ENCODE peak calls at places on chromosomes 1 and 21, in ten cellular contexts. H is neural crest cell; D is RWPE1; B is spleen; I is thoracic aorta; E is CD8-positive, alpha-beta T cell; C is Peyer's patch; U is foreskin fibroblast; R is mammary epithelial cell; O is type B pancreatic cell. Y is an unnamed sample.

GRCh38 chr1:39269791-39270342 is 65.4 kb downstream of the MACF1 start:
- DNase-seq in H (no peak), R (peak), E (no peak), I (no peak), D (no peak), U (peak), B (no peak), C (no peak), O (no peak), Y (peak)

GRCh38 chr1:3459051-3459908 is 4.8 kb downstream of the ARHGEF16 start:
- DNase-seq in D (no peak), I (no peak), H (no peak), E (no peak), C (peak), R (no peak), U (no peak), O (no peak), B (no peak), Y (no peak)

GRCh38 chr1:32817815-32818786 is 648 bp downstream of the S100PBP start:
- DNase-seq in R (peak), O (peak), U (peak), B (no peak), H (peak), I (peak), C (peak), E (no peak), D (peak), Y (peak)

GRCh38 chr1:100750002-100750885 is 30.7 kb downstream of the VCAM1 start:
- DNase-seq in B (no peak), U (no peak), I (no peak), O (no peak), D (no peak), R (no peak), H (no peak), E (no peak), C (no peak), Y (no peak)

GRCh38 chr1:7810395-7810794 is 26.3 kb downstream of the PER3 start:
- DNase-seq in H (no peak), O (no peak), D (peak), I (no peak), C (no peak), B (no peak), E (no peak), R (peak), U (peak), Y (peak)

GRCh38 chr1:203342192-203342940 is 8.6 kb downstream of the FMOD start:
- DNase-seq in U (peak), H (peak), E (no peak), D (peak), R (peak), O (no peak), I (no peak), C (no peak), B (no peak), Y (peak)

GRCh38 chr1:229769006-229769405 is 143.0 kb downstream of the URB2 start:
- DNase-seq in U (no peak), C (no peak), R (no peak), I (no peak), B (no peak), D (no peak), E (no peak), O (no peak), H (no peak), Y (no peak)

GRCh38 chr21:24272527-24272938 is 1334.7 kb downstream of the MRPL39 start:
- DNase-seq in D (no peak), C (no peak), R (no peak), H (no peak), O (no peak), E (no peak), B (no peak), U (no peak), I (no peak), Y (no peak)

GRCh38 chr1:85317580-85317979 is 41.1 kb upstream of the BCL10 start:
- DNase-seq in E (no peak), U (peak), R (no peak), C (no peak), I (no peak), D (no peak), H (no peak), B (no peak), O (no peak), Y (no peak)

GRCh38 chr1:202586018-202586821 is 124.0 kb downstream of the SYT2 start:
- DNase-seq in B (peak), E (no peak), O (no peak), D (no peak), R (peak), H (no peak), C (no peak), I (no peak), U (peak), Y (peak)

GRCh38 chr1:160623860-160624259 is 23.0 kb downstream of the SLAMF1 start:
- DNase-seq in B (no peak), D (no peak), H (no peak), C (no peak), E (no peak), O (no peak), R (no peak), I (no peak), U (no peak), Y (no peak)

GRCh38 chr21:30434033-30434631 is 4.1 kb downstream of the KRTAP13-4 start:
- DNase-seq in R (peak), O (no peak), H (peak), E (no peak), B (no peak), U (peak), D (peak), C (no peak), I (no peak), Y (peak)

GRCh38 chr1:175749075-175749474 is 5.7 kb upstream of the TNR start:
- DNase-seq in H (no peak), B (no peak), U (no peak), D (no peak), E (no peak), O (no peak), R (no peak), I (no peak), C (no peak), Y (no peak)

GRCh38 chr1:40531381-40532061 is at the start of gene ZNF684:
- DNase-seq in E (peak), R (peak), O (peak), U (peak), H (peak), C (peak), I (peak), B (peak), D (peak), Y (peak)

GRCh38 chr1:97192872-97193572 is 471.4 kb downstream of the PTBP2 start:
- DNase-seq in I (no peak), R (peak), O (no peak), C (no peak), U (peak), H (no peak), E (no peak), B (no peak), D (peak), Y (peak)

GRCh38 chr1:19436716-19437476 is 48.4 kb downstream of the CAPZB start:
- DNase-seq in U (peak), C (peak), R (peak), E (no peak), B (no peak), O (no peak), H (no peak), D (peak), I (no peak), Y (peak)

GRCh38 chr1:203625623-203626189 is 926 bp upstream of the ATP2B4 start:
- DNase-seq in C (no peak), R (peak), B (no peak), I (no peak), U (peak), E (peak), D (peak), O (no peak), H (no peak), Y (peak)

GRCh38 chr1:232457607-232458006 is 172.3 kb downstream of the SIPA1L2 start:
- DNase-seq in U (no peak), H (no peak), E (no peak), D (no peak), C (no peak), O (no peak), I (no peak), B (no peak), R (no peak), Y (no peak)

GRCh38 chr1:212752256-212752933 is 39.2 kb downstream of the NSL1 start:
- DNase-seq in O (no peak), I (no peak), E (no peak), U (peak), H (no peak), C (no peak), B (no peak), D (no peak), R (no peak), Y (no peak)

GRCh38 chr1:212752934-212753497 is 38.6 kb downstream of the NSL1 start:
- DNase-seq in D (no peak), E (no peak), B (no peak), R (no peak), I (no peak), U (peak), H (no peak), C (no peak), O (no peak), Y (no peak)

GRCh38 chr1:212746546-212746945 is 45.0 kb downstream of the NSL1 start:
- DNase-seq in O (no peak), I (no peak), U (peak), B (no peak), C (no peak), D (no peak), R (no peak), H (no peak), E (no peak), Y (no peak)

GRCh38 chr1:212753766-212754165 is 37.8 kb downstream of the NSL1 start:
- DNase-seq in H (no peak), B (no peak), E (no peak), D (no peak), C (no peak), U (no peak), I (no peak), O (no peak), R (no peak), Y (no peak)

DNA sequence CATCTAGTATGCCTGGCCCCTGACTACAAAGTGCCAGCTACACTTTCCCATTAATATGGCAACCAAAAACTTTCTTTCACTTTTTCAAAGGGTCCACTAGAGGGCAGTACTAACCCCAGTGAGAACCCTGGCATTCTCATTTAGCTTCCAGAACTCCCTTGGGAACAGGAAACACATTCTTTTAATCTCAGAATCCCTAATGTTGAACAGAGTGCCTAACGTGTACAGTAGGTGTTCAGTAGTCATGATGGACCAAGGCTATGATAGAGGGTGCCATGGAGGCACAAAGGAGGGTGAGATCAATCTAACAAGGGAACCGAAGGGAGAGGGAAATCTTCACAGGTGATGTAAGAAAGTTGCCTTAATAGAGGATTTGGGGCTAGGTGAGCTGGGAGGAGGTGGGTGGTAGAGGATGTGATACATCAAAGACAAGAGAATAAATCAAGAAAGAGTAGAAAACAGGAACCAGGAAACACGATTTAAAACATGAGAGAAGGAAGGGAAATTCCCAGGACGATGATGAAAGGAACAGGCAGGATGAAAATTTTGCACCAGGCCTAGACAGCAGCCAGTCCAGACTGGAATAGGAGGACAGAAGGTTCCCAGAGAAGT is 41.5 kb downstream of the NSL1 start:
- DNase-seq in C (no peak), D (peak), U (peak), O (no peak), E (no peak), I (no peak), B (no peak), H (no peak), R (peak), Y (peak)
- TF ChIP-seq CTCF in C (peak), D (peak), U (peak), O (peak), E (peak), I (peak), B (peak), H (peak), R (peak), Y (peak)

GRCh38 chr1:29161977-29162376 is 19.7 kb downstream of the SRSF4 start:
- DNase-seq in B (no peak), E (no peak), O (no peak), R (no peak), H (no peak), I (no peak), D (no peak), U (no peak), C (no peak), Y (no peak)
- TF ChIP-seq CTCF in B (no peak), E (no peak), O (no peak), R (no peak), H (no peak), I (no peak), D (no peak), U (no peak), C (no peak), Y (no peak)

GRCh38 chr1:17032741-17033140 is 21.0 kb upstream of the ATP13A2 start:
- DNase-seq in E (no peak), O (no peak), B (no peak), H (no peak), I (no peak), U (peak), C (no peak), R (no peak), D (no peak), Y (no peak)
- TF ChIP-seq CTCF in E (no peak), O (no peak), B (no peak), H (no peak), I (no peak), U (no peak), C (no peak), R (no peak), D (no peak), Y (no peak)

GRCh38 chr1:23081376-23081775 is 62.1 kb downstream of the KDM1A start:
- DNase-seq in U (no peak), E (no peak), H (no peak), I (no peak), C (no peak), D (peak), R (no peak), B (no peak), O (no peak), Y (no peak)
- TF ChIP-seq CTCF in U (no peak), E (no peak), H (peak), I (no peak), C (peak), D (no peak), R (peak), B (peak), O (peak), Y (no peak)

GRCh38 chr1:42737257-42737656 is 2.8 kb downstream of the CLDN19 start:
- DNase-seq in I (no peak), U (no peak), B (no peak), O (no peak), E (no peak), H (no peak), D (no peak), C (peak), R (peak), Y (peak)
- TF ChIP-seq CTCF in I (no peak), U (no peak), B (no peak), O (no peak), E (no peak), H (no peak), D (no peak), C (no peak), R (no peak), Y (no peak)

GRCh38 chr1:45643978-45644377 is 20.1 kb upstream of the CCDC17 start:
- DNase-seq in U (no peak), H (no peak), C (no peak), O (no peak), E (no peak), D (no peak), I (no peak), R (peak), B (no peak), Y (no peak)
- TF ChIP-seq CTCF in U (no peak), H (no peak), C (peak), O (peak), E (no peak), D (no peak), I (no peak), R (peak), B (no peak), Y (no peak)

GRCh38 chr1:226640737-226641136 is 92.2 kb downstream of the STUM start:
- DNase-seq in D (no peak), E (no peak), U (no peak), B (peak), C (peak), R (no peak), I (no peak), O (no peak), H (no peak), Y (no peak)
- TF ChIP-seq CTCF in D (no peak), E (no peak), U (no peak), B (no peak), C (no peak), R (no peak), I (no peak), O (no peak), H (no peak), Y (no peak)

GRCh38 chr1:104646233-104646632 is 896.5 kb downstream of the AMY1C start:
- DNase-seq in C (no peak), I (no peak), R (no peak), O (no peak), D (no peak), H (no peak), U (no peak), E (no peak), B (no peak), Y (no peak)

GRCh38 chr1:104648269-104648691 is 898.6 kb downstream of the AMY1C start:
- DNase-seq in C (no peak), O (no peak), H (peak), B (no peak), R (no peak), U (peak), D (peak), I (no peak), E (no peak), Y (peak)
- TF ChIP-seq CTCF in C (peak), O (peak), H (peak), B (no peak), R (peak), U (no peak), D (peak), I (no peak), E (no peak), Y (peak)

GRCh38 chr1:234212764-234213406 is 160.4 kb upstream of the COA6 start:
- DNase-seq in H (no peak), C (no peak), U (no peak), I (no peak), D (peak), B (no peak), R (peak), O (no peak), E (no peak), Y (peak)
- TF ChIP-seq CTCF in H (peak), C (peak), U (peak), I (no peak), D (peak), B (peak), R (peak), O (peak), E (no peak), Y (peak)

Y was measured in MCF 10A.